ENCODE peak calls at places on chromosomes 7 and 10, in six cellular contexts. T is suprapubic skin, M is A549, G is ovary, Z is upper lobe of left lung, A is HepG2. F is an unnamed sample.

GRCh38 chr7:136057509-136057908 is 80.3 kb upstream of the MTPN start:
- DNase-seq in T (no peak), M (no peak), G (no peak), Z (no peak), A (no peak), F (no peak)

GRCh38 chr10:102604379-102604960 is 39.8 kb upstream of the TRIM8 start:
- DNase-seq in T (no peak), M (peak; percentile 86), G (peak; percentile 68), Z (no peak), A (no peak), F (no peak)

GRCh38 chr10:97713351-97713827 is at the start of gene MARVELD1:
- DNase-seq in T (peak; percentile 85), M (peak; percentile 76), G (peak; percentile 82), Z (peak; percentile 42), A (no peak), F (peak; percentile 94)

GRCh38 chr10:103849880-103850571 is 5.3 kb downstream of the SH3PXD2A start:
- DNase-seq in T (peak; percentile 79), M (no peak), G (peak; percentile 51), Z (no peak), A (no peak), F (no peak)

GRCh38 chr7:105693576-105693975 is 112.3 kb upstream of the EFCAB10 start:
- DNase-seq in T (no peak), M (no peak), G (no peak), Z (no peak), A (no peak), F (no peak)

GRCh38 chr7:71511361-71511807 is 379.4 kb downstream of the GALNT17 start:
- DNase-seq in T (no peak), M (no peak), G (no peak), Z (no peak), A (no peak), F (no peak)

GRCh38 chr7:116713918-116714317 is 41.9 kb downstream of the MET start:
- DNase-seq in T (no peak), M (no peak), G (no peak), Z (no peak), A (no peak), F (no peak)

GRCh38 chr10:132803595-132804210 is 17.8 kb upstream of the NKX6-2 start:
- DNase-seq in T (no peak), M (no peak), G (no peak), Z (no peak), A (no peak), F (no peak)

GRCh38 chr10:5252177-5253037 is 55.8 kb downstream of the AKR1C4 start:
- DNase-seq in T (no peak), M (peak; percentile 31), G (no peak), Z (no peak), A (peak; percentile 18), F (no peak)

GRCh38 chr10:6218692-6219493 is 16.2 kb downstream of the PFKFB3 start:
- DNase-seq in T (no peak), M (no peak), G (no peak), Z (no peak), A (no peak), F (no peak)

GRCh38 chr7:90412458-90413184 is 9.4 kb downstream of the CLDN12 start:
- DNase-seq in T (no peak), M (no peak), G (no peak), Z (peak; percentile 37), A (peak; percentile 44), F (no peak)

GRCh38 chr10:100357073-100357858 is 10.2 kb downstream of the SCD start:
- DNase-seq in T (no peak), M (no peak), G (no peak), Z (no peak), A (no peak), F (no peak)

GRCh38 chr7:150405584-150406310 is 26.6 kb downstream of the ZNF775 start:
- DNase-seq in T (peak; percentile 77), M (peak; percentile 51), G (no peak), Z (peak; percentile 40), A (no peak), F (no peak)

GRCh38 chr7:43248961-43249807 is 136.7 kb downstream of the HECW1 start:
- DNase-seq in T (no peak), M (peak; percentile 86), G (no peak), Z (peak; percentile 28), A (no peak), F (peak; percentile 88)

GRCh38 chr10:26714816-26715487 is 17.5 kb downstream of the PDSS1 start:
- DNase-seq in T (no peak), M (no peak), G (no peak), Z (no peak), A (peak; percentile 70), F (no peak)

GRCh38 chr10:69056536-69057260 is 31.2 kb upstream of the SRGN start:
- DNase-seq in T (no peak), M (no peak), G (no peak), Z (no peak), A (no peak), F (no peak)

GRCh38 chr10:60441515-60441914 is 51.8 kb upstream of the ANK3 start:
- DNase-seq in T (no peak), M (peak; percentile 14), G (no peak), Z (no peak), A (peak; percentile 7), F (no peak)

GRCh38 chr7:104039363-104039762 is 49.9 kb upstream of the RELN start:
- DNase-seq in T (no peak), M (no peak), G (no peak), Z (no peak), A (no peak), F (no peak)

GRCh38 chr7:55784151-55784550 is 78.4 kb downstream of the SEPTIN14 start:
- DNase-seq in T (peak; percentile 50), M (no peak), G (no peak), Z (peak; percentile 2), A (no peak), F (peak; percentile 90)

GRCh38 chr7:151630349-151630748 is 110.7 kb upstream of the RHEB start:
- DNase-seq in T (no peak), M (no peak), G (no peak), Z (no peak), A (no peak), F (no peak)

GRCh38 chr7:151633516-151633812 is 113.8 kb upstream of the RHEB start:
- DNase-seq in T (no peak), M (no peak), G (no peak), Z (no peak), A (no peak), F (no peak)

GRCh38 chr7:151632750-151633515 is 113.2 kb upstream of the RHEB start:
- DNase-seq in T (no peak), M (no peak), G (peak; percentile 36), Z (peak; percentile 73), A (no peak), F (no peak)

GRCh38 chr7:151631149-151631967 is 111.7 kb upstream of the RHEB start:
- DNase-seq in T (no peak), M (peak; percentile 32), G (peak; percentile 36), Z (no peak), A (no peak), F (no peak)

GRCh38 chr7:151631968-151632749 is 112.5 kb upstream of the RHEB start:
- DNase-seq in T (no peak), M (peak; percentile 49), G (peak; percentile 84), Z (peak; percentile 91), A (peak; percentile 55), F (no peak)
- TF ChIP-seq EP300 in T (no peak), M (no peak), G (no peak), Z (no peak), A (no peak), F (no peak)

GRCh38 chr10:44951827-44952226 is 7.8 kb upstream of the RASSF4 start:
- DNase-seq in T (no peak), M (no peak), G (no peak), Z (no peak), A (no peak), F (no peak)
- TF ChIP-seq POLR2A in T (no peak), M (no peak), G (no peak), Z (no peak), A (no peak), F (no peak)

GRCh38 chr10:119759832-119760231 is 34.0 kb downstream of the INPP5F start:
- DNase-seq in T (no peak), M (no peak), G (no peak), Z (peak; percentile 75), A (no peak), F (no peak)

GRCh38 chr10:119762805-119763798 is 37.3 kb downstream of the INPP5F start:
- DNase-seq in T (no peak), M (no peak), G (no peak), Z (no peak), A (no peak), F (no peak)

GRCh38 chr10:119758448-119758847 is 32.6 kb downstream of the INPP5F start:
- DNase-seq in T (no peak), M (no peak), G (no peak), Z (no peak), A (no peak), F (no peak)

GRCh38 chr10:119762035-119762434 is 36.2 kb downstream of the INPP5F start:
- DNase-seq in T (no peak), M (no peak), G (no peak), Z (no peak), A (peak; percentile 88), F (no peak)

DNA sequence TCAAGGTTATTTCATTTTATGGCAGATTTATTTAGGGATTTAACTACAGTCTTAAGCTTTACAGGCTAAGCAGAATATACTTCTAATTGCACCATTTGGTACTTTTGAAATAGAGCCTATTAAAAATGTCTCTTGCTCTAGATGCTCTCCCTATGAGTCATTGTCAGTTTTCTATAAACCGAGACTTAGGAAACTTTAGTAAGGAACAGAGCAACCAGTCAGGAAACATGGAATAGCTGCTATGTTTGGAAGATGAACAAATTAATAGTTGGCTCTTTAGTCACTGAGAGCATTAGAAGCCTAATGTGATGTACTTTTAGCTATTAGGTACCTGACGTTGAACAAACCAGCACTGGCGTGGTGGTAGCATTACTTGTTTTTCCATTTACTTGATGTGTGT is 35.3 kb downstream of the INPP5F start:
- DNase-seq in T (no peak), M (no peak), G (no peak), Z (no peak), A (no peak), F (no peak)
- H3K27ac ChIP-seq in T (no peak overlapping the region), M (no peak overlapping the region), G (no peak overlapping the region), Z (no peak overlapping the region), A (peak overlapping the region; percentile 80), F (peak overlapping the region; percentile 70)

DNA sequence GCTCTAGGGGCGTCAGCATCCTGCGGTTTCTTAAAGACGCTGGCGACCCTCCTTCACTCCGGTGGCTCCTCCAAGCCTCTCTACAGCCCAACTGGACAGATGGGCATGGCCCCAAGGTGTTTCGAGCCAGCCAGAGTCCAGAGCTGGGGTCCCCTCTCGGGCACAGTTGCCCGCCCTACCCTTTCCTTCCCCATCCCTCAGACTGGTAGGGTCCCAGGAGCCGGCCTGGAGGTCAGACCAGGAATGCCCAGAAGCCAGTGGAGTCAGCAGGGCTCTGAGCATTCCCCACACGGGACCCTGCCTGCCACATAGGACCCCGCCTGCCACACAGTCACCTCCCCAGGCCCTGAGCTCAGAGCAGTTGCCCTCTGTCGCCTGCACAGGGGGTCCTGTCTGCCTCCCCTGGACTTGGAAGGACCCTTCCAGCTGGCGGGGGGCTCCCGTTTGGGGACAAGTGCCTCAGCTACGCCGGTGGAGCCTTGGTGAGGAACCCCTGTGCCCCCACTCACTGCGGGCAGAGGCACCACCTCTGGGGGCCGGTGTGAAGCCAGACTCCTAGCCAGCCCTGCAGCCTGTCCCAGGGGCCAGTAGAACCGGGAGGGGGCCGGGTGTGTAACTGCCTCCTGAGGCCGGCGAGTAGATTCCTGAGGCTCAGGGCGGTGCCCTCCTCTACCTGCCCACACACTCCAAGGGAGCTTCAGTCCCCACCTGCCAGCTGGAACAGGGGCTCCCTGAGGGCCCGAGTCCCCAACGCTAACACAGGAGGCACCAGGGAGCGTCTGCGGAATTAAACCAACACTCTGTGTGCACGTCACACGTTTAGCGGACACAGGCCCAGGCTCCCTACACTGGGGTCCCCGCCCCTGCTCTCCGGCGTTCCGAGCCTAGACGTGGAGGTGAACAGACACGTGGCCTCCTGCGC is 19.4 kb upstream of the PDGFA start:
- DNase-seq in T (no peak), M (no peak), G (no peak), Z (peak; percentile 55), A (peak; percentile 74), F (no peak)
- TF ChIP-seq EP300 in T (no peak), M (no peak), G (no peak), Z (no peak), A (no peak), F (no peak)

F was measured in esophagus muscularis mucosa.